ENCODE peak calls at places on chromosomes 2 and 18, in six cellular contexts. X, A, G, V, P and K are unnamed samples.

GRCh38 chr18:8660316-8660715 is 45.0 kb upstream of the MTCL1 start:
- DNase-seq in G (no peak), V (no peak), P (no peak), A (no peak), X (no peak), K (no peak)

GRCh38 chr2:42098571-42099430 is 51.0 kb downstream of the PKDCC start:
- DNase-seq in P (no peak), X (no peak), V (no peak), G (no peak), A (no peak), K (no peak)

GRCh38 chr2:100646039-100646438 is 83.2 kb downstream of the PDCL3 start:
- DNase-seq in P (no peak), X (no peak), G (no peak), V (no peak), A (no peak), K (no peak)

GRCh38 chr2:42297322-42297936 is 63.6 kb downstream of the COX7A2L start:
- DNase-seq in V (no peak), G (no peak), A (no peak), P (no peak), X (peak; percentile 26), K (no peak)

GRCh38 chr2:18046558-18046957 is 168.1 kb downstream of the KCNS3 start:
- DNase-seq in X (no peak), V (no peak), P (no peak), A (no peak), G (peak; percentile 54), K (no peak)

GRCh38 chr2:239612133-239612532 is 211.3 kb upstream of the HDAC4 start:
- DNase-seq in G (no peak), A (no peak), V (no peak), P (no peak), X (no peak), K (no peak)

GRCh38 chr18:34801769-34802168 is 91.7 kb downstream of the DTNA start:
- DNase-seq in P (no peak), A (no peak), V (no peak), G (peak; percentile 40), X (no peak), K (no peak)

GRCh38 chr2:235051436-235052260 is 99.8 kb downstream of the SH3BP4 start:
- DNase-seq in P (no peak), G (peak; percentile 26), V (no peak), A (no peak), X (no peak), K (no peak)